ENCODE peak calls at places on chromosomes 3 and 15, in eight cellular contexts. One of them, this sample, is unnamed.

GRCh38 chr3:7640787-7641186 is 779.9 kb downstream of the GRM7 start:
- ATAC-seq in Panc1: no peak
- ATAC-seq in HCT116: no peak
- ATAC-seq in GM23338: no peak
- ATAC-seq in upper lobe of left lung: no peak
- ATAC-seq in HepG2: no peak
- ATAC-seq in K562: no peak
- ATAC-seq in GM12878: no peak
- ATAC-seq in this sample: no peak

GRCh38 chr3:32912046-32912445 is 39.4 kb upstream of the CCR4 start:
- ATAC-seq in Panc1: no peak
- ATAC-seq in HCT116: no peak
- ATAC-seq in GM23338: no peak
- ATAC-seq in upper lobe of left lung: no peak
- ATAC-seq in HepG2: no peak
- ATAC-seq in K562: no peak
- ATAC-seq in GM12878: no peak
- ATAC-seq in this sample: no peak

GRCh38 chr15:101244039-101244781 is 7.6 kb downstream of the CHSY1 start:
- ATAC-seq in Panc1: no peak
- ATAC-seq in HCT116: no peak
- ATAC-seq in GM23338: no peak
- ATAC-seq in upper lobe of left lung: peak
- ATAC-seq in HepG2: peak
- ATAC-seq in K562: no peak
- ATAC-seq in GM12878: no peak
- ATAC-seq in this sample: no peak

GRCh38 chr15:75202251-75203016 is 752 bp downstream of the C15orf39 start:
- ATAC-seq in Panc1: peak
- ATAC-seq in HCT116: peak
- ATAC-seq in GM23338: peak
- ATAC-seq in upper lobe of left lung: peak
- ATAC-seq in HepG2: peak
- ATAC-seq in K562: peak
- ATAC-seq in GM12878: peak
- ATAC-seq in this sample: peak

GRCh38 chr3:62732183-62732904 is 142.9 kb downstream of the CADPS start:
- ATAC-seq in Panc1: no peak
- ATAC-seq in HCT116: no peak
- ATAC-seq in GM23338: no peak
- ATAC-seq in upper lobe of left lung: no peak
- ATAC-seq in HepG2: peak
- ATAC-seq in K562: no peak
- ATAC-seq in GM12878: no peak
- ATAC-seq in this sample: no peak

GRCh38 chr3:23277688-23278087 is 74.6 kb downstream of the UBE2E2 start:
- ATAC-seq in Panc1: no peak
- ATAC-seq in HCT116: no peak
- ATAC-seq in GM23338: no peak
- ATAC-seq in upper lobe of left lung: no peak
- ATAC-seq in HepG2: no peak
- ATAC-seq in K562: no peak
- ATAC-seq in GM12878: no peak
- ATAC-seq in this sample: no peak

GRCh38 chr3:158845748-158846350 is 44.0 kb downstream of the MFSD1 start:
- ATAC-seq in Panc1: peak
- ATAC-seq in HCT116: peak
- ATAC-seq in GM23338: peak
- ATAC-seq in upper lobe of left lung: no peak
- ATAC-seq in HepG2: peak
- ATAC-seq in K562: peak
- ATAC-seq in GM12878: peak
- ATAC-seq in this sample: no peak

GRCh38 chr3:61793056-61793455 is 231.7 kb downstream of the PTPRG start:
- ATAC-seq in Panc1: no peak
- ATAC-seq in HCT116: no peak
- ATAC-seq in GM23338: no peak
- ATAC-seq in upper lobe of left lung: no peak
- ATAC-seq in HepG2: no peak
- ATAC-seq in K562: no peak
- ATAC-seq in GM12878: peak
- ATAC-seq in this sample: no peak

GRCh38 chr3:193984378-193984777 is 151.6 kb upstream of the HES1 start:
- ATAC-seq in Panc1: no peak
- ATAC-seq in HCT116: no peak
- ATAC-seq in GM23338: no peak
- ATAC-seq in upper lobe of left lung: no peak
- ATAC-seq in HepG2: no peak
- ATAC-seq in K562: no peak
- ATAC-seq in GM12878: no peak
- ATAC-seq in this sample: no peak

GRCh38 chr15:51718199-51718598 is 19.3 kb downstream of the LYSMD2 start:
- ATAC-seq in Panc1: peak
- ATAC-seq in HCT116: no peak
- ATAC-seq in GM23338: no peak
- ATAC-seq in upper lobe of left lung: no peak
- ATAC-seq in HepG2: peak
- ATAC-seq in K562: peak
- ATAC-seq in GM12878: no peak
- ATAC-seq in this sample: no peak

GRCh38 chr15:76163429-76164020 is 103.7 kb downstream of the TMEM266 start:
- ATAC-seq in Panc1: no peak
- ATAC-seq in HCT116: no peak
- ATAC-seq in GM23338: peak
- ATAC-seq in upper lobe of left lung: peak
- ATAC-seq in HepG2: peak
- ATAC-seq in K562: peak
- ATAC-seq in GM12878: no peak
- ATAC-seq in this sample: peak

GRCh38 chr15:85475711-85476110 is 95.3 kb downstream of the AKAP13 start:
- ATAC-seq in Panc1: no peak
- ATAC-seq in HCT116: no peak
- ATAC-seq in GM23338: no peak
- ATAC-seq in upper lobe of left lung: no peak
- ATAC-seq in HepG2: no peak
- ATAC-seq in K562: no peak
- ATAC-seq in GM12878: peak
- ATAC-seq in this sample: no peak

GRCh38 chr3:173006006-173006405 is 135.0 kb downstream of the SPATA16 start:
- ATAC-seq in Panc1: no peak
- ATAC-seq in HCT116: no peak
- ATAC-seq in GM23338: no peak
- ATAC-seq in upper lobe of left lung: no peak
- ATAC-seq in HepG2: no peak
- ATAC-seq in K562: peak
- ATAC-seq in GM12878: no peak
- ATAC-seq in this sample: no peak

GRCh38 chr3:197539651-197540051 is 16.1 kb downstream of the BDH1 start:
- ATAC-seq in Panc1: no peak
- ATAC-seq in HCT116: peak
- ATAC-seq in GM23338: no peak
- ATAC-seq in upper lobe of left lung: no peak
- ATAC-seq in HepG2: no peak
- ATAC-seq in K562: no peak
- ATAC-seq in GM12878: no peak
- ATAC-seq in this sample: no peak

GRCh38 chr3:96294143-96294542 is 520.3 kb upstream of the EPHA6 start:
- ATAC-seq in Panc1: no peak
- ATAC-seq in HCT116: no peak
- ATAC-seq in GM23338: peak
- ATAC-seq in upper lobe of left lung: no peak
- ATAC-seq in HepG2: peak
- ATAC-seq in K562: no peak
- ATAC-seq in GM12878: peak
- ATAC-seq in this sample: no peak

GRCh38 chr15:90838066-90838465 is 30.3 kb upstream of the FURIN start:
- ATAC-seq in Panc1: no peak
- ATAC-seq in HCT116: no peak
- ATAC-seq in GM23338: no peak
- ATAC-seq in upper lobe of left lung: peak
- ATAC-seq in HepG2: peak
- ATAC-seq in K562: no peak
- ATAC-seq in GM12878: peak
- ATAC-seq in this sample: no peak

GRCh38 chr15:89837830-89838178 is 23.2 kb upstream of the ANPEP start:
- ATAC-seq in Panc1: no peak
- ATAC-seq in HCT116: no peak
- ATAC-seq in GM23338: no peak
- ATAC-seq in upper lobe of left lung: no peak
- ATAC-seq in HepG2: no peak
- ATAC-seq in K562: no peak
- ATAC-seq in GM12878: no peak
- ATAC-seq in this sample: no peak

DNA sequence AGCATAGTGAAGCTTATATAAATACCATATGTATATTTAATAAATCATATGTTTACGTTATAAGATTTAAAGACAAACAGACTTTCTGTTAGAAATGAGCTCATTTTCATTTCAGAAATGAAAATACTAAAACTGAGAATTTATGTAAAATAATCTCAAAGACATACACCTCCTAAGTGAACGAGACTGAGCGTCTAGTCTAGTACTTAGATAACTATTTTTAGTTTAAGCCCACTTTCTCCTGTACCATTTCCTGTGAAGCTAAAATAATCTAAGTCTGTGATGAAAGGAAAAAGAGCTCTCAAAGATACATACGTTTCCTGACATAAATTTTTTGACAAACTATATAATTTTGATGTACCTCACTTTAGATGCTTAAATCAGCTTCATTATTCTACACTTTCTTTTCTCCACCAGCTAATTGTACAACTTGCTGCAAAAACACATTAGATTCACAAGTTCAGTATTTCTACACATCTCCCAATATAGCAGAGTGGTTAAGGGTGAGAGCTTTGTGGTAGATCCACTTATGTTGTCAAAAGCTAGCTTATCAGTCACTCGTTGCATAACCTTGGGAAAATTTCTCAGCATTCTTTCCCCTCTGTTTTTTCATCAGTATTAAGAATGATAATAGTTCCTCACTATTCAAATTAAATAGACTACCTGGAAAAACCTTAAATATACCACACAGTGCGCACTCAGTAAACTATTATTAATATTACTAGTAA is 703.0 kb downstream of the PLOD2 start:
- ATAC-seq in Panc1: no peak
- ATAC-seq in HCT116: no peak
- ATAC-seq in GM23338: no peak
- ATAC-seq in upper lobe of left lung: no peak
- ATAC-seq in HepG2: no peak
- ATAC-seq in K562: no peak
- ATAC-seq in GM12878: no peak
- ATAC-seq in this sample: no peak
- TF ChIP-seq POLR2AphosphoS5 in Panc1: no peak
- TF ChIP-seq POLR2AphosphoS5 in HCT116: no peak
- TF ChIP-seq POLR2AphosphoS5 in GM23338: no peak
- TF ChIP-seq POLR2AphosphoS5 in upper lobe of left lung: no peak
- TF ChIP-seq POLR2AphosphoS5 in HepG2: no peak
- TF ChIP-seq POLR2AphosphoS5 in K562: no peak
- TF ChIP-seq POLR2AphosphoS5 in GM12878: no peak
- TF ChIP-seq POLR2AphosphoS5 in this sample: no peak

GRCh38 chr3:41198950-41199865 is at the start of gene CTNNB1:
- ATAC-seq in Panc1: peak
- ATAC-seq in HCT116: peak
- ATAC-seq in GM23338: peak
- ATAC-seq in upper lobe of left lung: peak
- ATAC-seq in HepG2: peak
- ATAC-seq in K562: peak
- ATAC-seq in GM12878: peak
- ATAC-seq in this sample: peak
- TF ChIP-seq CTCF in Panc1: no peak
- TF ChIP-seq CTCF in HCT116: no peak
- TF ChIP-seq CTCF in GM23338: peak
- TF ChIP-seq CTCF in upper lobe of left lung: peak
- TF ChIP-seq CTCF in HepG2: no peak
- TF ChIP-seq CTCF in K562: no peak
- TF ChIP-seq CTCF in GM12878: peak
- TF ChIP-seq CTCF in this sample: peak

DNA sequence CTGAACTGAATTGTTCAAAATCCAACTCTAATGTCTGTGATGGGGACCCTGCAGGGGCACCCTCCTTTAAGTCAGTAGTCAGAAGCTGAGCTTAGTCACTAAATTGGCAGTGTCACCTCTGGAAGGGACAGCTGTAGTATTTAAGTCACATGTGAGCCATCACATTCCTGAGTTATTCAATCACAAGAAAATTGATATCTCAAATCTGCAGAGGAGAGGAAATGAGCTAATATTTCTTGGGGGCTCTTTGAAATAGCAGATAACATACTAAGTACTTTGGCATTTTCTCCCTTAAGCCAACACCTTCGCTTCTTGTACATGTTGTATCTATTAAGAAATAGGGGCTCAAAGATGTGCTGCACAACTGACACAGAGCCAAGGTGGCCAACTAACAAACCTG is 63.0 kb downstream of the ABHD5 start:
- ATAC-seq in Panc1: no peak
- ATAC-seq in HCT116: peak
- ATAC-seq in GM23338: no peak
- ATAC-seq in upper lobe of left lung: no peak
- ATAC-seq in HepG2: no peak
- ATAC-seq in K562: no peak
- ATAC-seq in GM12878: no peak
- ATAC-seq in this sample: no peak
- TF ChIP-seq POLR2AphosphoS5 in Panc1: no peak
- TF ChIP-seq POLR2AphosphoS5 in HCT116: no peak
- TF ChIP-seq POLR2AphosphoS5 in GM23338: no peak
- TF ChIP-seq POLR2AphosphoS5 in upper lobe of left lung: no peak
- TF ChIP-seq POLR2AphosphoS5 in HepG2: no peak
- TF ChIP-seq POLR2AphosphoS5 in K562: no peak
- TF ChIP-seq POLR2AphosphoS5 in GM12878: no peak
- TF ChIP-seq POLR2AphosphoS5 in this sample: no peak

GRCh38 chr3:9834520-9835380 is 9.1 kb downstream of the RPUSD3 start:
- ATAC-seq in Panc1: no peak
- ATAC-seq in HCT116: no peak
- ATAC-seq in GM23338: no peak
- ATAC-seq in upper lobe of left lung: no peak
- ATAC-seq in HepG2: peak
- ATAC-seq in K562: no peak
- ATAC-seq in GM12878: no peak
- ATAC-seq in this sample: no peak
- TF ChIP-seq CTCF in Panc1: no peak
- TF ChIP-seq CTCF in HCT116: no peak
- TF ChIP-seq CTCF in GM23338: no peak
- TF ChIP-seq CTCF in upper lobe of left lung: no peak
- TF ChIP-seq CTCF in HepG2: peak
- TF ChIP-seq CTCF in K562: no peak
- TF ChIP-seq CTCF in GM12878: no peak
- TF ChIP-seq CTCF in this sample: no peak

DNA sequence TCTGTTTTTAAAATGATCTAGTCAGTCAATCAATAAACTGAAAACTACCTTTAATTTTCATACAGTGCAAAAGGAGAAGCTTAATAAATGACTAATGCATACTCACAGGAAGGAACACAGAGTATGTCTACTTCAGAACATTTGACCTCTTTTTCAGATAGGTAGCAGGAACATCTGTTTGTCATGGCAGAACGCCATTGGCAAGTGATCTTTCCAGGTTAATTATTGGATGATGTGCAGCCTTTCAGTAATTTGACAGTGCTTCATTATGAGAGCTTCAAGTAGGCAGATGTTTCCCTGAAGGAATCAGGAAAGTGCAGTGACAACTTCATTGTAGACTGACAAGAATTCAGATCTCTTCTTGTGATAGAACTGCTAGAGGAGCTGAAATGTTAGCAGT is 325.0 kb downstream of the OTOL1 start:
- ATAC-seq in Panc1: no peak
- ATAC-seq in HCT116: no peak
- ATAC-seq in GM23338: no peak
- ATAC-seq in upper lobe of left lung: no peak
- ATAC-seq in HepG2: no peak
- ATAC-seq in K562: no peak
- ATAC-seq in GM12878: no peak
- ATAC-seq in this sample: no peak
- TF ChIP-seq POLR2AphosphoS5 in Panc1: no peak
- TF ChIP-seq POLR2AphosphoS5 in HCT116: no peak
- TF ChIP-seq POLR2AphosphoS5 in GM23338: no peak
- TF ChIP-seq POLR2AphosphoS5 in upper lobe of left lung: no peak
- TF ChIP-seq POLR2AphosphoS5 in HepG2: no peak
- TF ChIP-seq POLR2AphosphoS5 in K562: no peak
- TF ChIP-seq POLR2AphosphoS5 in GM12878: no peak
- TF ChIP-seq POLR2AphosphoS5 in this sample: no peak

This sample was measured in gastroesophageal sphincter.